ENCODE peak calls at places on chromosomes 11 and 22, in eight cellular contexts. X, C, J, P, O, S, E and R are unnamed samples. For H3K9me3, the result is how much of the 10 kb centered on the place peaks cover.

GRCh38 chr11:83361831-83362230 is 75.7 kb upstream of the CCDC90B start:
- DNase-seq in X (no peak), C (no peak), J (no peak), P (no peak), O (no peak), S (no peak), E (no peak), R (no peak)

GRCh38 chr11:116913000-116913399 is 75.6 kb upstream of the APOA1 start:
- DNase-seq in X (no peak), C (peak), J (no peak), P (peak), O (no peak), S (peak), E (peak), R (no peak)

GRCh38 chr22:18970948-18971315 is 34.8 kb upstream of the PRODH start:
- DNase-seq in X (no peak), C (no peak), J (peak), P (no peak), O (no peak), S (no peak), E (no peak), R (no peak)

GRCh38 chr11:57460017-57460755 is at the start of gene RTN4RL2:
- DNase-seq in X (no peak), C (peak), J (peak), P (no peak), O (no peak), S (no peak), E (peak), R (no peak)

GRCh38 chr11:6813651-6814050 is 14.2 kb upstream of the OR6A2 start:
- DNase-seq in X (no peak), C (no peak), J (no peak), P (no peak), O (no peak), S (no peak), E (no peak), R (no peak)

GRCh38 chr11:34941688-34942087 is 25.3 kb downstream of the PDHX start:
- DNase-seq in X (no peak), C (no peak), J (no peak), P (no peak), O (no peak), S (no peak), E (no peak), R (no peak)

GRCh38 chr11:119149371-119150275 is 771 bp downstream of the ABCG4 start:
- DNase-seq in X (no peak), C (no peak), J (peak), P (no peak), O (no peak), S (no peak), E (peak), R (no peak)

GRCh38 chr11:5618807-5619206 is 6.0 kb upstream of the TRIM34 start:
- DNase-seq in X (no peak), C (peak), J (no peak), P (peak), O (no peak), S (peak), E (peak), R (no peak)

GRCh38 chr22:44550666-44551491 is 52.8 kb upstream of the RTL6 start:
- DNase-seq in X (peak), C (peak), J (no peak), P (peak), O (no peak), S (peak), E (peak), R (no peak)

GRCh38 chr22:27988704-27989103 is 69.6 kb upstream of the PITPNB start:
- DNase-seq in X (peak), C (no peak), J (no peak), P (no peak), O (no peak), S (no peak), E (no peak), R (no peak)

GRCh38 chr11:45815747-45816146 is 10.8 kb downstream of the SLC35C1 start:
- DNase-seq in X (no peak), C (peak), J (no peak), P (no peak), O (no peak), S (peak), E (peak), R (no peak)

GRCh38 chr11:16960250-16960649 is 54.0 kb downstream of the PLEKHA7 start:
- DNase-seq in X (no peak), C (no peak), J (no peak), P (no peak), O (no peak), S (peak), E (no peak), R (no peak)

GRCh38 chr11:119175493-119176077 is 7.1 kb downstream of the NLRX1 start:
- DNase-seq in X (no peak), C (peak), J (no peak), P (no peak), O (no peak), S (no peak), E (peak), R (no peak)

GRCh38 chr11:2996976-2997375 is 4.8 kb upstream of the NAP1L4 start:
- DNase-seq in X (no peak), C (no peak), J (no peak), P (no peak), O (no peak), S (no peak), E (no peak), R (no peak)

GRCh38 chr11:118819687-118820086 is 28.7 kb upstream of the DDX6 start:
- DNase-seq in X (no peak), C (no peak), J (no peak), P (no peak), O (no peak), S (no peak), E (no peak), R (no peak)

GRCh38 chr22:22911327-22912134 is 23.9 kb downstream of the IGLL5 start:
- DNase-seq in X (no peak), C (no peak), J (no peak), P (no peak), O (no peak), S (no peak), E (no peak), R (no peak)

GRCh38 chr22:46079093-46079860 is 71.0 kb upstream of the PPARA start:
- DNase-seq in X (no peak), C (peak), J (no peak), P (no peak), O (no peak), S (no peak), E (no peak), R (no peak)

GRCh38 chr11:103281301-103281700 is 172.1 kb downstream of the DYNC2H1 start:
- DNase-seq in X (no peak), C (peak), J (no peak), P (no peak), O (no peak), S (peak), E (no peak), R (no peak)

GRCh38 chr11:43943931-43944751 is 1.7 kb downstream of the C11orf96 start:
- DNase-seq in X (peak), C (peak), J (peak), P (no peak), O (no peak), S (no peak), E (peak), R (no peak)

GRCh38 chr11:86134580-86135318 is 65.9 kb upstream of the PICALM start:
- DNase-seq in X (no peak), C (no peak), J (no peak), P (no peak), O (no peak), S (peak), E (peak), R (no peak)

GRCh38 chr11:73804712-73805111 is 17.0 kb downstream of the MRPL48 start:
- DNase-seq in X (no peak), C (no peak), J (no peak), P (no peak), O (no peak), S (no peak), E (no peak), R (no peak)

GRCh38 chr22:29784451-29785361 is 17.5 kb downstream of the UQCR10 start:
- DNase-seq in X (peak), C (peak), J (no peak), P (no peak), O (no peak), S (no peak), E (peak), R (no peak)

GRCh38 chr11:26849009-26849408 is 127.1 kb upstream of the SLC5A12 start:
- DNase-seq in X (peak), C (no peak), J (no peak), P (no peak), O (no peak), S (no peak), E (no peak), R (no peak)

GRCh38 chr22:24367841-24368240 is 59.6 kb upstream of the ADORA2A start:
- DNase-seq in X (no peak), C (peak), J (no peak), P (no peak), O (no peak), S (no peak), E (peak), R (no peak)

GRCh38 chr22:22075382-22076163 is 93.0 kb upstream of the TOP3B start:
- DNase-seq in X (no peak), C (no peak), J (no peak), P (no peak), O (no peak), S (no peak), E (no peak), R (no peak)

GRCh38 chr11:69834811-69835800 is 15.9 kb upstream of the FGF3 start:
- DNase-seq in X (no peak), C (no peak), J (peak), P (no peak), O (no peak), S (no peak), E (peak), R (no peak)

GRCh38 chr11:18650859-18651557 is 16.9 kb upstream of the SPTY2D1 start:
- DNase-seq in X (peak), C (peak), J (peak), P (peak), O (no peak), S (peak), E (peak), R (no peak)

GRCh38 chr11:1089738-1090599 is 15.3 kb downstream of the MUC2 start:
- DNase-seq in X (no peak), C (no peak), J (no peak), P (no peak), O (no peak), S (no peak), E (no peak), R (no peak)

GRCh38 chr11:1092145-1092670 is 17.5 kb downstream of the MUC2 start:
- DNase-seq in X (no peak), C (no peak), J (no peak), P (no peak), O (no peak), S (no peak), E (no peak), R (no peak)

GRCh38 chr11:1088927-1089737 is 14.5 kb downstream of the MUC2 start:
- DNase-seq in X (no peak), C (no peak), J (no peak), P (no peak), O (no peak), S (no peak), E (no peak), R (no peak)

GRCh38 chr11:1091332-1092083 is 16.8 kb downstream of the MUC2 start:
- DNase-seq in X (no peak), C (no peak), J (no peak), P (no peak), O (no peak), S (no peak), E (no peak), R (no peak)

GRCh38 chr11:1090600-1091331 is 16.1 kb downstream of the MUC2 start:
- DNase-seq in X (no peak), C (no peak), J (no peak), P (no peak), O (no peak), S (no peak), E (no peak), R (no peak)
- H3K9me3 ChIP-seq in X (under half), C (under half), J (under half), P (half or more), O (under half), S (under half), E (under half), R (under half)

GRCh38 chr22:49573109-49573765 is 254.4 kb downstream of the BRD1 start:
- DNase-seq in X (no peak), C (no peak), J (no peak), P (no peak), O (no peak), S (no peak), E (no peak), R (no peak)
- H3K9me3 ChIP-seq in X (under half), C (under half), J (under half), P (half or more), O (under half), S (under half), E (under half), R (under half)

GRCh38 chr11:74871037-74871436 is 77.9 kb downstream of the XRRA1 start:
- DNase-seq in X (no peak), C (no peak), J (no peak), P (no peak), O (no peak), S (no peak), E (peak), R (no peak)
- H3K9me3 ChIP-seq in X (under half), C (under half), J (under half), P (under half), O (half or more), S (under half), E (under half), R (under half)

GRCh38 chr11:38718049-38718448 is 2120.0 kb upstream of the RAG2 start:
- DNase-seq in X (no peak), C (no peak), J (peak), P (no peak), O (no peak), S (peak), E (no peak), R (no peak)
- H3K9me3 ChIP-seq in X (under half), C (under half), J (under half), P (under half), O (under half), S (under half), E (under half), R (under half)